ENCODE peak calls at places on chromosomes 11 and 22, in six cellular contexts. Z, A, Y, I, D and W are unnamed samples.

GRCh38 chr11:42631223-42631843 is 680.5 kb upstream of the API5 start:
- DNase-seq in Z (no peak), A (no peak), Y (no peak), I (no peak), D (no peak), W (no peak)

GRCh38 chr11:14386895-14387480 is 28.0 kb upstream of the RRAS2 start:
- DNase-seq in Z (peak; percentile 89), A (no peak), Y (no peak), I (no peak), D (no peak), W (no peak)

GRCh38 chr11:82315093-82315492 is 418.6 kb downstream of the FAM181B start:
- DNase-seq in Z (no peak), A (no peak), Y (no peak), I (peak; percentile 53), D (no peak), W (no peak)

GRCh38 chr11:116505466-116506247 is 267.1 kb downstream of the BUD13 start:
- DNase-seq in Z (no peak), A (no peak), Y (no peak), I (no peak), D (no peak), W (no peak)

GRCh38 chr11:91625495-91625894 is 599.1 kb upstream of the FAT3 start:
- DNase-seq in Z (no peak), A (no peak), Y (no peak), I (no peak), D (no peak), W (no peak)

GRCh38 chr22:36194971-36195370 is 6.6 kb downstream of the APOL4 start:
- DNase-seq in Z (peak; percentile 77), A (peak; percentile 57), Y (no peak), I (peak; percentile 88), D (no peak), W (no peak)

GRCh38 chr11:79413258-79413657 is 27.6 kb downstream of the TENM4 start:
- DNase-seq in Z (peak; percentile 94), A (peak; percentile 86), Y (peak; percentile 80), I (peak; percentile 95), D (peak; percentile 45), W (peak; percentile 27)

GRCh38 chr22:19970479-19971275 is 29.1 kb upstream of the TXNRD2 start:
- DNase-seq in Z (peak; percentile 51), A (peak; percentile 60), Y (peak; percentile 52), I (peak; percentile 83), D (no peak), W (no peak)

GRCh38 chr11:66697988-66698387 is 20.3 kb upstream of the RBM4B start:
- DNase-seq in Z (no peak), A (no peak), Y (no peak), I (no peak), D (no peak), W (no peak)

GRCh38 chr11:122509091-122509490 is 146.4 kb upstream of the UBASH3B start:
- DNase-seq in Z (no peak), A (no peak), Y (no peak), I (no peak), D (no peak), W (no peak)

GRCh38 chr11:127003260-127003981 is 2.9 kb upstream of the KIRREL3 start:
- DNase-seq in Z (peak; percentile 58), A (no peak), Y (no peak), I (no peak), D (no peak), W (no peak)

GRCh38 chr11:130217632-130218031 is 58.0 kb downstream of the ST14 start:
- DNase-seq in Z (no peak), A (no peak), Y (no peak), I (no peak), D (no peak), W (no peak)

GRCh38 chr11:64649304-64649703 is 58.3 kb downstream of the SLC22A12 start:
- DNase-seq in Z (no peak), A (no peak), Y (no peak), I (no peak), D (no peak), W (no peak)

GRCh38 chr11:12066799-12067508 is 43.4 kb upstream of the MICAL2 start:
- DNase-seq in Z (peak; percentile 56), A (peak; percentile 36), Y (no peak), I (peak; percentile 87), D (no peak), W (no peak)

GRCh38 chr11:12457030-12457600 is 79.7 kb downstream of the PARVA start:
- DNase-seq in Z (peak; percentile 81), A (no peak), Y (no peak), I (no peak), D (no peak), W (no peak)

GRCh38 chr11:68750197-68750987 is 928 bp downstream of the TESMIN start:
- DNase-seq in Z (no peak), A (peak; percentile 24), Y (no peak), I (no peak), D (no peak), W (no peak)

GRCh38 chr22:20979243-20979809 is 2.8 kb upstream of the LZTR1 start:
- DNase-seq in Z (peak; percentile 67), A (no peak), Y (no peak), I (peak; percentile 92), D (no peak), W (peak; percentile 80)

GRCh38 chr22:20946080-20946986 is 20.7 kb upstream of the AIFM3 start:
- DNase-seq in Z (peak; percentile 34), A (no peak), Y (no peak), I (peak; percentile 20), D (no peak), W (no peak)

GRCh38 chr11:115985896-115986295 is 481.7 kb upstream of the CADM1 start:
- DNase-seq in Z (no peak), A (no peak), Y (no peak), I (no peak), D (no peak), W (no peak)

GRCh38 chr11:100730266-100730665 is 43.2 kb downstream of the ARHGAP42 start:
- DNase-seq in Z (peak; percentile 15), A (no peak), Y (no peak), I (no peak), D (no peak), W (no peak)

GRCh38 chr22:41687901-41688364 is 734 bp downstream of the SNU13 start:
- DNase-seq in Z (peak; percentile 22), A (peak; percentile 30), Y (no peak), I (no peak), D (no peak), W (no peak)

GRCh38 chr22:39306456-39307361 is 12.7 kb downstream of the RPL3 start:
- DNase-seq in Z (no peak), A (peak; percentile 54), Y (no peak), I (no peak), D (no peak), W (no peak)

GRCh38 chr22:30685178-30685577 is 9.5 kb upstream of the OSBP2 start:
- DNase-seq in Z (no peak), A (no peak), Y (no peak), I (no peak), D (no peak), W (no peak)

GRCh38 chr11:3857628-3858027 is 2.2 kb downstream of the STIM1 start:
- DNase-seq in Z (no peak), A (no peak), Y (no peak), I (no peak), D (no peak), W (no peak)
- H3K27ac ChIP-seq in Z (no peak overlapping the region), A (peak overlapping the region; percentile 98), Y (no peak overlapping the region), I (peak overlapping the region; percentile 99), D (no peak overlapping the region), W (peak overlapping the region; percentile 35)

GRCh38 chr11:8773916-8774537 is 91.4 kb downstream of the RPL27A start:
- DNase-seq in Z (no peak), A (no peak), Y (no peak), I (no peak), D (no peak), W (no peak)

GRCh38 chr11:8776209-8776608 is 93.6 kb downstream of the RPL27A start:
- DNase-seq in Z (no peak), A (no peak), Y (no peak), I (no peak), D (no peak), W (no peak)

GRCh38 chr11:8773125-8773524 is 90.5 kb downstream of the RPL27A start:
- DNase-seq in Z (no peak), A (no peak), Y (no peak), I (no peak), D (no peak), W (no peak)

GRCh38 chr11:8775341-8776133 is 92.9 kb downstream of the RPL27A start:
- DNase-seq in Z (no peak), A (no peak), Y (no peak), I (no peak), D (no peak), W (no peak)

DNA sequence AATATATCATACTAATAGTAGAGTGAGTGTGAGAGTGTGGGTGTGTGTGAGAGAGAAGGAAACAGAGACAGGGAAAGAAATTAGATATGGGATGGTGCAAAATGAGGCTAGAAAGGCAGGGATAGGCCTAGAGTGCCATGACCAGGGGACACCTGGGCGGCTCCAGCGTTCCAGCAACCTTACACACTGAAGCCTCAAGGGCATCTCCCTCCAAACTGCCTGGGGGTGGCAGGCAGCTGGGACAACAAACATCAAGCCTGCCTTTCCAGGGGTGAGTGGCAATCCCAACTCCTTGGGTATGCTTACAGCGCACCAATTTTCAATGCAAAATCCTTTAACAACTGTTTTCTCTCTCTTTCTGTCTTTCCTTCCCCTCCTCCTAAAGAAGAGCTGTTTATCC is 90.0 kb downstream of the RPL27A start:
- DNase-seq in Z (no peak), A (no peak), Y (no peak), I (no peak), D (no peak), W (no peak)
- H3K4me1 ChIP-seq in Z (peaks cover 35% of the 10 kb centered on the region), A (no peaks in the 10 kb centered on the region), Y (no peaks in the 10 kb centered on the region), I (peaks cover 99% of the 10 kb centered on the region), D (peaks cover 82% of the 10 kb centered on the region), W (peaks cover 62% of the 10 kb centered on the region)

DNA sequence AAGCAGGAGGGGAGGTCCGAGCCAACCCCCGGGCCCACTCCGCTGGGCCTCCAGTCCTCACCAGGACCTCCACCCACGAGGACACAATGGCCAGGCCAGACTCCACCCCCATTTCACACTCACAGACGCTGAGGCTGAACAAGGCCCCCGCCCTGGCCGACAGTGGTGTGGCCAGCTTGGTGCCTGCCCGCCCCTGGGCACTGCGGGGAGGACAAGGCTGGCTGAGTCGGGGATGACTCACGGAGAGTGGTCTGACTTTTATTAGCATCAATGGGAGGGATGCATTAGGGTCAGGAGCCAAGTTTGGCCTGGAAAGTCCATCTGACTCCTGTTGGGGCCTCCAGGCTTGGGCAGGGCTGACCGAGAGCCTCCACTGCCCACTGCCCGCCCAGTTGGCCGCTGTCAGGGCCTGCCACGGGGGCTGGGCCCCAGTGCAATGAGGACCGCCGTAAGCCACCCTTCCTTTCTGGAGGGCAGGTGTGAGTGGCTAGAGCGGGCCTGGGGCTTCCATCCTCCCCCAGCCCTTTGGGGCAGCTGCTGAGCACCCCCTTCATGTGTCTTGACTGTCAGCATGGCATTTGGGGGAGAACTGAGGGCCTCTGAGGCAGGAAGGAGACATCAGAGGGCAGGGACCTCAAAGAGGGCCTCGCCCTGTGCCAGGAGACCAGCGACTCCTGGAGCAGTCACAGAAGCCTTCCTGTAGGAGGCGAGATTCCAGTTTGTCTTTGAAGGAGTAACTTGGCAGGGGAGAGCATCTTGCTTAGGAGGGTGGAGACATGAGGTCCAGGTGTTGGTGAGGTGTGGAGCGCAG is 10.6 kb downstream of the TSPAN32 start:
- DNase-seq in Z (peak; percentile 49), A (no peak), Y (no peak), I (peak; percentile 74), D (no peak), W (no peak)
- H3K27ac ChIP-seq in Z (no peak overlapping the region), A (peak overlapping the region; percentile 33), Y (peak overlapping the region; percentile 86), I (peak overlapping the region; percentile 90), D (peak overlapping the region; percentile 60), W (peak overlapping the region; percentile 62)

DNA sequence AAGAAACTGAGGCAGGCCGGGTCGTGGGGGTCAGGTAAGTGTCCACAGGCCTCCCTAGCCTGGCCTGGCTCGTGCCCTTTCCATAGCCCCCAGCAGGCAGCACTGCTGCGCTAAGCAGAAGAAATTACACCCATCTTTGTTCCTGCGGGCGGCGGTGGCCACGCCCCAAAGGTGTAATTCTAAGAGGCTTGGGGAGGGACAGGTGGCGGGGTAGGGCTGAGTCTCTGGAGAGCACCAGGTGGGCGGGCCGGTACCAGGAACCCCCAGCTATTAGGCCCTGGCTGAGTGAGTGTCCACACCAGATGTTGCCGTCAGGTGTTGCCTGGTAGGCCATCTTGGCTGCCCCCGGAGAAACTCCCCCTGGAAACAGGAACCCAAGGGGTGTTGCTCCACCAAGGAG is 12.3 kb upstream of the ARAP1 start:
- DNase-seq in Z (no peak), A (no peak), Y (no peak), I (no peak), D (no peak), W (no peak)
- H3K4me1 ChIP-seq in Z (peaks cover 2% of the 10 kb centered on the region), A (no peaks in the 10 kb centered on the region), Y (no peaks in the 10 kb centered on the region), I (no peaks in the 10 kb centered on the region), D (no peaks in the 10 kb centered on the region), W (no peaks in the 10 kb centered on the region)